ENCODE peak calls at places on chromosomes 1 and 21, in five cellular contexts. A is ovary, Z is heart left ventricle, H is adrenal gland, R is HCT116. B is an unnamed sample.

GRCh38 chr1:73593379-73593778 is 604.6 kb downstream of the LRRIQ3 start:
- DNase-seq in A (no peak), H (no peak), R (no peak), Z (no peak), B (no peak)

GRCh38 chr1:59026472-59026948 is 242.7 kb upstream of the JUN start:
- DNase-seq in R (no peak), A (no peak), H (no peak), Z (no peak), B (no peak)

GRCh38 chr1:206467915-206468314 is 2.4 kb upstream of the IKBKE start:
- DNase-seq in H (no peak), R (no peak), Z (no peak), A (no peak), B (no peak)

GRCh38 chr1:36964830-36965229 is 69.5 kb downstream of the GRIK3 start:
- DNase-seq in H (no peak), A (no peak), Z (no peak), R (no peak), B (no peak)

GRCh38 chr1:34113887-34114286 is 51.1 kb downstream of the CSMD2 start:
- DNase-seq in R (peak; percentile 32), Z (no peak), A (no peak), H (no peak), B (no peak)

GRCh38 chr1:79151006-79151796 is 144.7 kb upstream of the ADGRL4 start:
- DNase-seq in Z (no peak), H (no peak), A (no peak), R (no peak), B (no peak)

GRCh38 chr1:85550784-85551516 is 29.6 kb upstream of the CCN1 start:
- DNase-seq in A (no peak), H (no peak), R (no peak), Z (no peak), B (no peak)

GRCh38 chr21:43903451-43904091 is 38.5 kb downstream of the AGPAT3 start:
- DNase-seq in Z (peak; percentile 56), A (no peak), H (peak; percentile 76), R (no peak), B (no peak)

GRCh38 chr1:44694863-44695478 is 20.5 kb downstream of the ARMH1 start:
- DNase-seq in A (no peak), H (no peak), R (no peak), Z (no peak), B (no peak)

GRCh38 chr1:51755437-51755836 is 123.1 kb downstream of the NRDC start:
- DNase-seq in Z (no peak), R (no peak), A (no peak), H (no peak), B (no peak)

GRCh38 chr1:222627232-222627631 is 9.3 kb downstream of the MIA3 start:
- DNase-seq in A (no peak), Z (no peak), R (no peak), H (no peak), B (no peak)
- TF ChIP-seq POLR2A in A (no peak), Z (no peak), R (no peak), H (no peak), B (no peak)

DNA sequence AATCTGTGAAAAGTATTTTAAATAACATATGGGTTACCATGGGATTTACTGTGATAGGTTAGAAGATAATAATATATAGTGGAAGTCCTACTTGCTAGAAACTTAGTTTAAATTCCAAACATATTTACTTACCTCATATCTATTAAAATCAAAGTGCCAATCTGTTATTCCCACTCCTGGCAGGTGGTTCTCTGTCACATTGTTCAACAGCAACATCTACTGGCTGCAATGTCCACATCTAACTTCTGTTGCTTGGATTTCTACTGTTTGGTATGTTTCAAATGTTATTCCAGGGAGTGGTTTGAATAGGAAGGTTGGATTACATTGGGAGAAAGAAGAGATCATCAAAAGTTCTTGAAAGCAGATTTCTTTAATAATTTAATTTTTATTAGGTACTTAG is 122.5 kb upstream of the NCAM2 start:
- DNase-seq in Z (no peak), R (no peak), A (no peak), H (no peak), B (no peak)
- TF ChIP-seq CTCF in Z (no peak), R (no peak), A (no peak), H (no peak), B (no peak)

GRCh38 chr1:89069955-89070354 is 4.9 kb upstream of the GBP1 start:
- DNase-seq in R (no peak), A (no peak), Z (no peak), H (no peak), B (no peak)

GRCh38 chr1:89065077-89065868 is at the start of gene GBP1:
- DNase-seq in Z (no peak), A (no peak), R (no peak), H (no peak), B (peak; percentile 43)

GRCh38 chr1:89070509-89070908 is 5.5 kb upstream of the GBP1 start:
- DNase-seq in R (no peak), A (no peak), Z (no peak), H (no peak), B (no peak)

GRCh38 chr1:89068291-89068690 is 3.3 kb upstream of the GBP1 start:
- DNase-seq in H (no peak), Z (no peak), A (no peak), R (no peak), B (no peak)
- TF ChIP-seq POLR2A in H (no peak), Z (no peak), A (no peak), R (no peak), B (no peak)

GRCh38 chr1:191022856-191023255 is 545.2 kb upstream of the BRINP3 start:
- DNase-seq in R (no peak), Z (no peak), A (no peak), H (no peak), B (no peak)
- TF ChIP-seq CTCF in R (no peak), Z (no peak), A (no peak), H (no peak), B (no peak)

GRCh38 chr1:23790696-23791433 is at the start of gene LYPLA2:
- DNase-seq in Z (peak; percentile 96), A (peak; percentile 93), H (peak; percentile 91), R (peak; percentile 75), B (peak; percentile 99)
- TF ChIP-seq POLR2A in Z (peak; percentile 35), A (peak; percentile 26), H (no peak), R (no peak), B (no peak)

GRCh38 chr1:29117381-29117780 is 6.3 kb downstream of the TMEM200B start:
- DNase-seq in R (no peak), H (no peak), A (no peak), Z (no peak), B (no peak)
- TF ChIP-seq CTCF in R (peak; percentile 22), H (no peak), A (peak; percentile 41), Z (no peak), B (no peak)

B was measured in lower leg skin.